ENCODE peak calls at places on chromosomes 16 and 17, in four cellular contexts. W is ascending aorta, S is RWPE1, D is AG04450. Y is an unnamed sample.

GRCh38 chr16:83116274-83116892 is 489.6 kb downstream of the CDH13 start:
- DNase-seq in W (no peak), S (no peak), D (no peak), Y (no peak)

GRCh38 chr17:40121886-40122465 is at the start of gene MSL1:
- DNase-seq in W (peak; percentile 93), S (peak; percentile 86), D (no peak), Y (peak; percentile 85)

GRCh38 chr17:17672453-17673368 is 8.5 kb upstream of the RAI1 start:
- DNase-seq in W (no peak), S (no peak), D (no peak), Y (no peak)

GRCh38 chr16:57608462-57609113 is 19.8 kb upstream of the ADGRG1 start:
- DNase-seq in W (peak; percentile 43), S (no peak), D (no peak), Y (no peak)

GRCh38 chr17:65473985-65474384 is 87.5 kb downstream of the AXIN2 start:
- DNase-seq in W (no peak), S (no peak), D (no peak), Y (no peak)

GRCh38 chr17:64750478-64750877 is 88.4 kb upstream of the SMURF2 start:
- DNase-seq in W (peak; percentile 55), S (no peak), D (no peak), Y (no peak)

GRCh38 chr17:49210158-49211029 is at the start of the genes ABI3 and GNGT2:
- DNase-seq in W (peak; percentile 67), S (no peak), D (no peak), Y (no peak)

GRCh38 chr17:48494335-48494734 is 36.5 kb downstream of the HOXB1 start:
- DNase-seq in W (no peak), S (no peak), D (no peak), Y (no peak)

GRCh38 chr16:21100447-21100846 is 50.2 kb downstream of the DNAH3 start:
- DNase-seq in W (no peak), S (peak; percentile 48), D (peak; percentile 75), Y (no peak)

GRCh38 chr16:17303101-17303500 is 167.7 kb downstream of the XYLT1 start:
- DNase-seq in W (no peak), S (no peak), D (no peak), Y (no peak)

GRCh38 chr17:4948166-4948996 is at the start of gene PFN1:
- DNase-seq in W (peak; percentile 94), S (peak; percentile 90), D (peak; percentile 83), Y (peak; percentile 96)

GRCh38 chr17:49201481-49201927 is 8.9 kb downstream of the GNGT2 start:
- DNase-seq in W (no peak), S (no peak), D (no peak), Y (no peak)

GRCh38 chr16:72501739-72502653 is 330.0 kb upstream of the PMFBP1 start:
- DNase-seq in W (peak; percentile 73), S (peak; percentile 57), D (peak; percentile 45), Y (peak; percentile 49)

GRCh38 chr17:82087961-82088837 is 9.8 kb downstream of the FASN start:
- DNase-seq in W (no peak), S (no peak), D (no peak), Y (no peak)

GRCh38 chr16:77723108-77723514 is 797 bp downstream of the NUDT7 start:
- DNase-seq in W (no peak), S (no peak), D (peak; percentile 43), Y (peak; percentile 73)

GRCh38 chr16:4262303-4262835 is 10.5 kb downstream of the TFAP4 start:
- DNase-seq in W (no peak), S (no peak), D (no peak), Y (no peak)

GRCh38 chr17:38511126-38512108 is 83.2 kb downstream of the ARHGAP23 start:
- DNase-seq in W (no peak), S (peak; percentile 58), D (no peak), Y (no peak)

GRCh38 chr16:68384293-68385255 is 63.7 kb downstream of the SMPD3 start:
- DNase-seq in W (no peak), S (no peak), D (no peak), Y (no peak)

GRCh38 chr17:69761767-69762321 is 313.2 kb upstream of the KCNJ16 start:
- DNase-seq in W (no peak), S (peak; percentile 77), D (peak; percentile 93), Y (no peak)

GRCh38 chr16:52466998-52467397 is 79.9 kb downstream of the TOX3 start:
- DNase-seq in W (no peak), S (no peak), D (no peak), Y (no peak)

GRCh38 chr17:83152745-83153611 is 73.6 kb downstream of the METRNL start:
- DNase-seq in W (peak; percentile 78), S (no peak), D (no peak), Y (peak; percentile 73)

GRCh38 chr16:23785842-23786241 is 31.0 kb downstream of the CHP2 start:
- DNase-seq in W (no peak), S (no peak), D (no peak), Y (no peak)

GRCh38 chr17:68792042-68792685 is 163.0 kb downstream of the ABCA8 start:
- DNase-seq in W (no peak), S (no peak), D (no peak), Y (no peak)

GRCh38 chr16:85002643-85003042 is 8.7 kb downstream of the ZDHHC7 start:
- DNase-seq in W (peak; percentile 63), S (no peak), D (no peak), Y (peak; percentile 61)

GRCh38 chr17:77318021-77318420 is 177.3 kb downstream of the SEC14L1 start:
- DNase-seq in W (no peak), S (no peak), D (no peak), Y (peak; percentile 60)

GRCh38 chr16:81758376-81758775 is 20.7 kb upstream of the PLCG2 start:
- DNase-seq in W (no peak), S (no peak), D (no peak), Y (no peak)

GRCh38 chr16:81567987-81568748 is 123.6 kb downstream of the CMIP start:
- DNase-seq in W (peak; percentile 73), S (peak; percentile 83), D (no peak), Y (no peak)

GRCh38 chr17:28347261-28347891 is 10.0 kb downstream of the POLDIP2 start:
- DNase-seq in W (no peak), S (peak; percentile 83), D (peak; percentile 75), Y (no peak)

GRCh38 chr16:23432176-23433128 is 20.5 kb downstream of the COG7 start:
- DNase-seq in W (no peak), S (no peak), D (no peak), Y (no peak)

GRCh38 chr16:59330030-59330670 is 596.0 kb upstream of the GOT2 start:
- DNase-seq in W (no peak), S (no peak), D (no peak), Y (no peak)

DNA sequence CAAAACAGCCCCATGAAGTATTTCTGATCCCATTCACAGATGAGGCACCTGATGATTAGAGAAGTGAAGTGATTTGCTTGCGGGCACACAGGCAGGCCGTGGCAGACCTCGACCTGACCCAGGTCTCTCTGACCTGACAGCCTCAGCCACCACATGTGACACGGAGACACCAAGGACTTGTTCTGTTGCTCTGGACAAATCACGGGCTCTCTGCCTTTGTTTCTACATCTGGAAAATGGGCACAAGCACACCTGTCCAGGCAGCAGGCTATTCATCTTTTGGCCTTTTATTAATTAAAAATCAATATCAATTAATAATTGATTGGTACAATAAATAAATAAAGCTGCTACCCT is 3.4 kb downstream of the MAP3K14 start:
- DNase-seq in W (no peak), S (no peak), D (no peak), Y (no peak)
- H3K27ac ChIP-seq in W (peak overlapping the region; percentile 69), S (peak overlapping the region; percentile 94), D (no peak overlapping the region), Y (peak overlapping the region; percentile 83)

DNA sequence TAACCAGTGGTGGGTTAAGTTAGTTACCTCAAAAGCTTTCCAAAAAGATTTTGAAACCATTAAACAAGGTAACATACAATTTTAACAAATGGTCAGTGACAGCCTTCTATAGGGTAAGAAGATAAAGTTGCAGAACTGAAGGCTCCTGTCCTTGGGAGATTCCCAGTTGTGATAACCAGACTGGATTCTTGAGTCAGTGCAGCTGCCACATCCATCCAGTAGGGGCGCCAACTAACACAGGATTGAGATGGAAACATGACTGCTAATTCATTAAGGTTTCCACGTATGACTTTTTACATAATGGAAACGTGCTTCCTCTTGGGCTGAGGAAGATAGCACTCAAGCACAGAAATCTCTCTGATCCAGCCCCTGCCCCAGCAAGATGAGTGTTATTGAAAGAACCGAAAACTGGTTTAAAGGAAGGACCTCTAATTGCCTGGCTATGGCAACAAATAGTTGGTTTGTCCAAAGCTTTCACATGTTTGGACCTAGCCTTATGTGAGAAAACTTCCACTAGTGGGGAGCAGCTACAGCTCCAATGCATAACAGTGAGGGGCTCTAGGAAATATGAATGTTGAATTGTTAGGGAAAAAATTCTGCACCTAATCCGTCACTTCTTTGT is 269.8 kb upstream of the MYOCD start:
- DNase-seq in W (no peak), S (no peak), D (no peak), Y (no peak)
- TF ChIP-seq CTCF in W (no peak), S (peak; percentile 21), D (peak; percentile 48), Y (peak; percentile 24)

DNA sequence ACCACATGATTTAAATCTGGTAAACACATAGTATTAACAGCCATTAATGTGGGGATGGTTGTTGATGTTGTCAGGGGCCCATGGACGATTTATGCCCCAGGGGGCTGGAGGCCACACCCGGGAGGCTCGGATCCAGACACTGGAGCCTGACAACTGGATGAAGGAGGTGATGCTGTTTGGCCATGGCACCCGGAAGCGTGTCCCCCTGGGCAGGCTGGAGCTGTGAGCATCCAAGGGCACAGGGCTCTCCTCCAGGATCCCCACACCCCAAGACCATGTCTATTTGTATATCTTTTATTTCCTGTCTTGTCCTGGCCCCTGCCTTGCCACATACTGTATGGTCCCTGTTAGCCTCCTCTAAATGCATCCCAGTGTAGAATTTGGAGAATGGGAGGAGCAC is 4.6 kb downstream of the RSAD1 start:
- DNase-seq in W (no peak), S (no peak), D (no peak), Y (no peak)
- H3K27ac ChIP-seq in W (peak overlapping the region; percentile 88), S (peak overlapping the region; percentile 50), D (no peak overlapping the region), Y (peak overlapping the region; percentile 84)

GRCh38 chr16:12255919-12256665 is 279.6 kb downstream of the SNX29 start:
- DNase-seq in W (no peak), S (no peak), D (no peak), Y (no peak)

GRCh38 chr16:12257926-12258561 is 281.5 kb downstream of the SNX29 start:
- DNase-seq in W (no peak), S (no peak), D (no peak), Y (peak; percentile 45)

GRCh38 chr16:12255473-12255872 is 278.9 kb downstream of the SNX29 start:
- DNase-seq in W (no peak), S (no peak), D (no peak), Y (no peak)

GRCh38 chr16:12258806-12259205 is 282.3 kb downstream of the SNX29 start:
- DNase-seq in W (no peak), S (no peak), D (no peak), Y (no peak)

GRCh38 chr16:12256880-12257279 is 280.3 kb downstream of the SNX29 start:
- DNase-seq in W (no peak), S (no peak), D (no peak), Y (no peak)
- TF ChIP-seq CTCF in W (no peak), S (no peak), D (no peak), Y (no peak)

GRCh38 chr16:6864244-6864643 is 468.4 kb upstream of the RBFOX1 start:
- DNase-seq in W (no peak), S (no peak), D (no peak), Y (no peak)
- H3K27ac ChIP-seq in W (no peak overlapping the region), S (no peak overlapping the region), D (no peak overlapping the region), Y (no peak overlapping the region)